ENCODE peak calls at places on chromosomes 2 and 18, in four cellular contexts. L, G, Z and C are unnamed samples.

GRCh38 chr2:60888853-60889252 is 7.5 kb downstream of the REL start:
- DNase-seq in G (no peak), L (no peak), Z (no peak), C (no peak)

GRCh38 chr18:33670052-33670451 is 92.0 kb downstream of the ASXL3 start:
- DNase-seq in L (no peak), Z (no peak), G (no peak), C (no peak)

GRCh38 chr2:70978388-70979357 is at the start of gene ANKRD53:
- DNase-seq in L (peak; percentile 53), Z (no peak), G (peak; percentile 78), C (no peak)

GRCh38 chr2:161426788-161427412 is 10.8 kb downstream of the TBR1 start:
- DNase-seq in Z (no peak), L (no peak), G (no peak), C (no peak)

GRCh38 chr18:78293516-78293915 is 686.1 kb upstream of the SALL3 start:
- DNase-seq in G (no peak), Z (no peak), L (no peak), C (no peak)

GRCh38 chr2:168874368-168875005 is 15.7 kb downstream of the SPC25 start:
- DNase-seq in G (no peak), Z (no peak), L (no peak), C (no peak)

GRCh38 chr2:39356922-39357639 is 80.0 kb downstream of the MAP4K3 start:
- DNase-seq in G (no peak), Z (no peak), L (no peak), C (no peak)

GRCh38 chr2:194603429-194603828 is 1053.6 kb upstream of the SLC39A10 start:
- DNase-seq in Z (no peak), L (no peak), G (no peak), C (no peak)

GRCh38 chr2:6384341-6384740 is 481.4 kb downstream of the CMPK2 start:
- DNase-seq in Z (no peak), G (no peak), L (no peak), C (no peak)

GRCh38 chr18:28963481-28963880 is 786.6 kb upstream of the CDH2 start:
- DNase-seq in L (no peak), G (no peak), Z (no peak), C (no peak)

GRCh38 chr18:27871731-27872130 is 305.2 kb downstream of the CDH2 start:
- DNase-seq in L (no peak), G (no peak), Z (no peak), C (no peak)

GRCh38 chr2:185896090-185896693 is 157.6 kb downstream of the FSIP2 start:
- DNase-seq in Z (no peak), L (no peak), G (no peak), C (no peak)

GRCh38 chr2:30371772-30372373 is 75.2 kb upstream of the LCLAT1 start:
- DNase-seq in Z (no peak), L (no peak), G (no peak), C (no peak)

GRCh38 chr2:169038338-169038757 is 7.2 kb upstream of the ABCB11 start:
- DNase-seq in L (no peak), Z (no peak), G (no peak), C (no peak)

GRCh38 chr2:134636714-134637113 is 82.1 kb downstream of the TMEM163 start:
- DNase-seq in G (no peak), L (no peak), Z (no peak), C (no peak)

GRCh38 chr2:134774074-134774742 is 55.4 kb upstream of the TMEM163 start:
- DNase-seq in G (no peak), Z (no peak), L (no peak), C (no peak)

GRCh38 chr18:3869848-3870247 is 419.9 kb downstream of the TGIF1 start:
- DNase-seq in Z (no peak), L (no peak), G (no peak), C (no peak)

GRCh38 chr2:12416600-12416999 is 300.1 kb upstream of the TRIB2 start:
- DNase-seq in L (peak; percentile 50), Z (peak; percentile 40), G (no peak), C (peak; percentile 25)

DNA sequence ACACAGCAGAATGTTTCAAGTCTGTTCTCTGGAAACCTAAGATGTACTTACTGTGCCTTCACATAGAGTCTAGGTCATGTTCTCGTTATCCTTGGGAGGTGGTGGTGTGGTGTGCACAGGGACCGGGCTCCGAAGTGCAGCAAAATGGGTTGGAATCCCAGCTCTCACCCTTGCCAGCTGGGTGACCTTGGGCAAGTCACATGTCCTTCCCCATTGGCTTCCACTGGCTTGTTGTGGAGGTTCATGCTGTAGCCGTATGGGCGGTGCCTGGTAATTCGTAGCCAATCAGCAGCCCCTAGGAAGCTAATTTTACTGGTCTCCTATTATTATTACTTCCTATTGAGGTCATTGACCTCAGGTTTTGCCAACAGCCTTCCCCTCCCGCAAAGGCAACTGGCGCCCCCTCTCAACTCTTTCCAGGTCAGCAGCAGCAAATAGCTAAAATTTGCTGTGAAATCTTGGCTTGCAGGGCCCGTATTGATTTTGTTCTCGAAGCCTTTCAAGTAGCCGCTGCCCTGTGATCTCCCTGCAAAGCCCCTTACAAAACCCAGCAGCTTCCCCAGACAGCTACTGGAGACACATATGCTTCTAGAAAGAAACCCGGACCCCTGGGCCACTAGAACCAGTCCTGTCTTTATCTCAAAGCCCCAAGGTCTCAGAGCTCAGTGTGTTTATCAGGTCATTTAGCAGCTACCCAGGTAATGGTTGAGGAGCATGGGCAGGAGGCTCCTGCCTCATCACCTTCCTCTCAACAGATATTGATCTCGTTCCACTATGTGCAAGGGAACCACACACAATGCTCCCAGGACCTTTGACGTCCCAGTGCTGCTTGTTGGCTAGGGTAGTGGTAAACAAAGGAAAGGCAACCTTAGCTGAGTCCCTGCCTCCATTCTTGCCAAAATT is 66.5 kb upstream of the SLC1A4 start:
- DNase-seq in G (no peak), Z (no peak), L (no peak), C (no peak)
- H3K4me3 ChIP-seq in G (no peak overlapping the region), Z (no peak overlapping the region), L (no peak overlapping the region), C (no peak overlapping the region)

GRCh38 chr18:36129300-36130038 is at the start of the genes ELP2 and SLC39A6:
- DNase-seq in Z (peak; percentile 96), G (peak; percentile 98), L (peak; percentile 96), C (peak; percentile 86)
- TF ChIP-seq CTCF in Z (no peak), G (peak; percentile 4), L (peak; percentile 8), C (no peak)

DNA sequence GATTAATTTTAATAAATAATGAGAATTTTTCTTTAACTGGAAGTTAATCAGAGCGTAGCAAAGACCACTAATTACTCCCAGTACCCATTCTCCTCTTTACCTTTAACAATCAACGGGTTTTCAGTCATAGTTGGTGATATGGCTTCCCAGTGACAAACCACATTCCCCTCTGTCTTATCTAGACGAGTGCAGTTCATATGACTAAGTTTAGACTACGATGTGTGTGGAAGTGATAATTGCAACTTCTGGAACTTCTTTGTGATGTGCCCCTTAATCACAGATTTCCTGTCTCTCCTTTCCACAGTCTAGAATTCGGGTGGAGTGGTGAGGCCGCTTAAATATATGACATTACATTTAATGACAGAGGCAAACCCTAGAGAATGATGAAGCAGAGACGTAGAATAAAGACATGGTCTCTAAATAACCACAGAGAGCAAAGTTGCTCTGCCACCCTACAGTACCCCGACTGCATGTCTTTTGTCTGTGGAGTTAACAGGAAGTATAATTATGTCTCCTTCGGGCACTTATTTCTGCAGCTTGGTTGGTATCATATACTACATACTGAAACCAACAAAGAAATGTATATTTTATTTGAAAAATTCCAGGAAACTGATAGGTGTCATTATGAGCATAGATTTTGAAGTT is 693.3 kb upstream of the CDH7 start:
- DNase-seq in Z (no peak), L (no peak), G (no peak), C (no peak)
- H3K4me3 ChIP-seq in Z (no peak overlapping the region), L (peak overlapping the region; percentile 49), G (no peak overlapping the region), C (no peak overlapping the region)

GRCh38 chr2:189698020-189698887 is 23.8 kb downstream of the ANKAR start:
- DNase-seq in G (no peak), L (no peak), Z (no peak), C (no peak)

GRCh38 chr2:189696223-189696622 is 21.8 kb downstream of the ANKAR start:
- DNase-seq in L (no peak), Z (no peak), G (no peak), C (no peak)

GRCh38 chr2:189700681-189701080 is 26.2 kb downstream of the ANKAR start:
- DNase-seq in G (no peak), Z (no peak), L (no peak), C (no peak)

DNA sequence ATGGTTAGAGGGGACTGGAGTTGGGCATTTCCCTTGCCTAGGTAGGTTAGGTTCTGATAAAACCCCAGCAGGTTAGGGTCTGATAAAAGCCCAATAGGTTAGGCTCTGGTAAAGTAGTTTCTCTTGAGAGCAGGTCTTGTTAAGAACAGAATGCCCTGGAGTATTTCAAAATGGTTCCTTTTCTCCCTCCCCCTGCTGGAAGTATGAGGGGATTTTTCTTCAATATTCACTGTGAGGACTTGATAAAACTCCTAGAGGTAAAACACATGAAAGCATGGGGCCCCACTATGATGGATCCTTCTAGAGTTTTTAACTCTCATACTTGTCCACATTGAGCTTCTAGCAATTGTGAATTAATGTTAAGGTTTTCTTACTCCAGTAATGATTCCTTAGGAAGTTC is 27.6 kb downstream of the ANKAR start:
- DNase-seq in L (no peak), G (no peak), Z (no peak), C (no peak)
- TF ChIP-seq CTCF in L (no peak), G (no peak), Z (no peak), C (no peak)

GRCh38 chr2:203909946-203910476 is 26.6 kb upstream of the ICOS start:
- DNase-seq in G (no peak), Z (no peak), L (no peak), C (no peak)
- H3K4me3 ChIP-seq in G (peak overlapping the region; percentile 45), Z (no peak overlapping the region), L (peak overlapping the region; percentile 48), C (no peak overlapping the region)

GRCh38 chr2:241595600-241596140 is 37.1 kb downstream of the BOK start:
- DNase-seq in L (no peak), Z (no peak), G (no peak), C (no peak)
- TF ChIP-seq CTCF in L (no peak), Z (no peak), G (no peak), C (peak; percentile 51)

GRCh38 chr18:55779461-55779710 is 191.4 kb upstream of the TCF4 start:
- DNase-seq in Z (no peak), G (peak; percentile 54), L (peak; percentile 34), C (no peak)

GRCh38 chr18:55779711-55780590 is 192.0 kb upstream of the TCF4 start:
- DNase-seq in L (peak; percentile 44), Z (no peak), G (peak; percentile 72), C (no peak)

GRCh38 chr18:55780591-55781071 is 192.6 kb upstream of the TCF4 start:
- DNase-seq in L (no peak), G (no peak), Z (no peak), C (no peak)

GRCh38 chr18:55777666-55778304 is 189.8 kb upstream of the TCF4 start:
- DNase-seq in Z (no peak), L (no peak), G (no peak), C (no peak)

GRCh38 chr18:55778731-55779460 is 190.9 kb upstream of the TCF4 start:
- DNase-seq in G (no peak), Z (no peak), L (no peak), C (no peak)
- H3K4me3 ChIP-seq in G (peak overlapping the region; percentile 82), Z (no peak overlapping the region), L (peak overlapping the region; percentile 77), C (no peak overlapping the region)

DNA sequence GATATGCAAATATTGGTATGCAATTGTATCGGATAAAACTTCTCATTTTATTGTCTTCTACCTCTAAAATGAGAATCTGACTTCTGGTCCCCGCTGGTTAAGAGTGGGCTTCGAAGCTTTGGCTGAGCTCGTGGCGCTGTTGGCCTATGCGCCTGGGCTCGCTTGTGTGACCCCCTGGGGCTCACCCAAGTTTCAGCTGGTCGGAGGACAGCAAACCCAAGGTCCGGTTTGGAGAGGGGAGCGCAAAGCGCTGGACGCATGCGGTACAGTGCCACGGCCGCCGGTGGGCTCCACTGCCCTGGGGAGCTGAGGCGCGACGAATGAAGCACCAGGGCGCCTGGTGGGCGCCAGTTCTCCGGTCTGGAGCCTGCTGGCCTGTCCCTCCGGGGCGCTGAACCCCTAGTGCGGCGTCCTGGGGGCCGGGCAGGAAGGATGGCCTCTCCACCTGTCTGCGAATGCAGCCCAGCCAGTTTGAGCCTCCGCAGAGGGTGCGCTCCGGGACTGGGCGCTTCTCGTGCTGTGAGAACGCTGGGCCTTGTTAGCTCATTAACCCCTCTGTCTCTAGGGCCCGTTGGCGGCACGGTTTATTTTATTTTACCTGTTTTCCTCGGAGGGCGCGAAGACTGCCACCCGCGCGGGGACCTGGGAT is 10.3 kb downstream of the MEIS1 start:
- DNase-seq in Z (no peak), G (peak; percentile 52), L (no peak), C (no peak)
- TF ChIP-seq CTCF in Z (no peak), G (no peak), L (peak; percentile 48), C (no peak)